ENCODE peak calls at places on chromosomes 16 and 17, in eight cellular contexts. S is tibial nerve; Y is CD4-positive, CD25-positive, alpha-beta regulatory T cell; X is SJSA1; B is breast epithelium; W is CD8-positive, alpha-beta memory T cell; T is K562; Z is kidney. R is an unnamed sample.
A peak's percentile ranks its signal among the peaks of the same experiment; 100 is the strongest.

GRCh38 chr16:4315185-4316102 is at the start of gene GLIS2:
- DNase-seq in Z (peak; percentile 94), X (peak; percentile 72), T (peak; percentile 85), Y (peak; percentile 38), S (peak; percentile 66), B (no peak), W (no peak), R (peak; percentile 84)

GRCh38 chr17:17567631-17568030 is 23.9 kb downstream of the PEMT start:
- DNase-seq in B (peak; percentile 65), S (no peak), X (no peak), Y (no peak), W (no peak), Z (no peak), T (no peak), R (no peak)

GRCh38 chr16:29231231-29231630 is 175.3 kb downstream of the NPIPB11 start:
- DNase-seq in Y (no peak), B (peak; percentile 16), Z (no peak), W (no peak), S (no peak), X (no peak), T (no peak), R (peak; percentile 58)

GRCh38 chr16:66367968-66368891 is 1.7 kb downstream of the CDH5 start:
- DNase-seq in T (no peak), Z (no peak), S (no peak), B (no peak), X (no peak), W (no peak), Y (no peak), R (no peak)

GRCh38 chr16:31190818-31191444 is 11.0 kb downstream of the FUS start:
- DNase-seq in W (no peak), T (no peak), Z (no peak), B (no peak), S (no peak), Y (no peak), X (no peak), R (no peak)

GRCh38 chr17:40251576-40251975 is 32.5 kb downstream of the WIPF2 start:
- DNase-seq in T (peak; percentile 32), Z (no peak), S (no peak), X (no peak), Y (no peak), W (no peak), B (no peak), R (no peak)

GRCh38 chr16:60684002-60684401 is 1352.2 kb downstream of the CDH8 start:
- DNase-seq in T (no peak), B (no peak), Y (no peak), S (no peak), X (no peak), Z (no peak), W (no peak), R (no peak)

GRCh38 chr16:68227183-68227793 is 8.6 kb downstream of the ESRP2 start:
- DNase-seq in T (no peak), B (no peak), W (no peak), Z (no peak), Y (no peak), X (no peak), S (no peak), R (no peak)

GRCh38 chr17:34673516-34673915 is 94.1 kb downstream of the TMEM132E start:
- DNase-seq in S (no peak), B (no peak), Z (no peak), X (no peak), Y (no peak), W (no peak), T (no peak), R (no peak)

GRCh38 chr17:79617304-79617703 is 6.5 kb upstream of the RBFOX3 start:
- DNase-seq in B (no peak), W (peak; percentile 17), Y (no peak), Z (peak; percentile 15), S (no peak), X (no peak), T (no peak), R (no peak)

GRCh38 chr16:2969545-2970521 is 685 bp downstream of the PAQR4 start:
- DNase-seq in Y (peak; percentile 48), W (peak; percentile 71), B (peak; percentile 31), T (peak; percentile 75), X (peak; percentile 84), S (no peak), Z (peak; percentile 85), R (peak; percentile 75)

GRCh38 chr16:66927012-66927436 is 1.7 kb upstream of the RRAD start:
- DNase-seq in B (no peak), W (no peak), Y (no peak), T (no peak), S (no peak), X (peak; percentile 54), Z (peak; percentile 81), R (peak; percentile 75)

GRCh38 chr16:17362946-17363345 is 107.8 kb downstream of the XYLT1 start:
- DNase-seq in B (no peak), T (no peak), X (no peak), Y (no peak), W (no peak), Z (no peak), S (no peak), R (no peak)

GRCh38 chr17:36496018-36496789 is 9.7 kb downstream of the ZNHIT3 start:
- DNase-seq in Y (no peak), B (no peak), Z (peak; percentile 27), X (no peak), W (no peak), T (peak; percentile 9), S (no peak), R (no peak)

GRCh38 chr16:5770118-5770517 is 672.5 kb upstream of the EEF2KMT start:
- DNase-seq in W (no peak), T (no peak), B (no peak), Z (no peak), S (no peak), Y (no peak), X (no peak), R (no peak)

GRCh38 chr17:74547736-74548135 is 1.8 kb upstream of the CD300C start:
- DNase-seq in Y (no peak), B (no peak), X (no peak), W (no peak), Z (peak; percentile 8), T (no peak), S (no peak), R (no peak)

GRCh38 chr17:73359255-73359816 is 47.5 kb upstream of the CDC42EP4 start:
- DNase-seq in S (no peak), W (no peak), T (no peak), Y (no peak), B (no peak), Z (no peak), X (no peak), R (no peak)

GRCh38 chr16:55184052-55184451 is 140.0 kb upstream of the IRX6 start:
- DNase-seq in Z (no peak), S (no peak), X (no peak), Y (no peak), B (no peak), W (no peak), T (no peak), R (no peak)

GRCh38 chr16:83137326-83137770 is 510.6 kb downstream of the CDH13 start:
- DNase-seq in S (no peak), W (no peak), Z (no peak), T (no peak), Y (no peak), B (no peak), X (peak; percentile 92), R (no peak)

GRCh38 chr16:67959520-67959919 is 8.9 kb downstream of the SLC12A4 start:
- DNase-seq in B (no peak), T (peak; percentile 49), S (peak; percentile 49), Y (no peak), Z (peak; percentile 92), W (no peak), X (peak; percentile 91), R (peak; percentile 77)

GRCh38 chr17:3893720-3894116 is 865 bp upstream of the CAMKK1 start:
- DNase-seq in W (no peak), X (no peak), Z (no peak), B (no peak), T (no peak), Y (no peak), S (no peak), R (no peak)
- H3K27ac ChIP-seq in W (no peak overlapping the region), X (no peak overlapping the region), Z (peak overlapping the region; percentile 27), B (peak overlapping the region; percentile 83), T (peak overlapping the region; percentile 78), Y (peak overlapping the region; percentile 70), S (peak overlapping the region; percentile 79), R (peak overlapping the region; percentile 73)

DNA sequence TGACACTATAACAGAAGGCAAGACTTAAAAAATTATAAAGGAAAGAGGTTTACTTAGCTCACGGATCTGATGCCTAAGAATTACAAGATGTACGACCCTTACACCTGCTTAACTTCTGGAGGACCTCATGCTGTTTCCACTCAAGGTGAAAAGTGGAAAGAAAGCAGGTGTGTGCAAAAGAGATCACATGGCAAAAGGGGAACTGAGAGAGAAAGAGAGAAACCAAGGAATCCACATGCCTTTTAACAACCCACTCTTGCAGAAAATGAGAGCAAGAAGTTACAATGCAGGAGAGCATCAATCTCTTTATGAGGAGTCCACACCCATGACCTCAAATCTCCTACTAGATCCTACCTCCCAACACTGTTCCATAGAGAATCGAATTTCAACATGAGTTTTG is 2382.2 kb downstream of the TP53TG3F start:
- DNase-seq in X (no peak), W (no peak), S (no peak), T (no peak), Y (no peak), Z (no peak), B (no peak), R (no peak)
- H3K9me3 ChIP-seq in X (no peaks in the 10 kb centered on the region), W (peaks cover 3% of the 10 kb centered on the region), S (no peaks in the 10 kb centered on the region), T (no peaks in the 10 kb centered on the region), Y (peaks cover 18% of the 10 kb centered on the region), Z (peaks cover 11% of the 10 kb centered on the region), B (no peaks in the 10 kb centered on the region), R (no peaks in the 10 kb centered on the region)

GRCh38 chr17:82356845-82357355 is 2.1 kb upstream of the TEX19 start:
- DNase-seq in Y (no peak), T (no peak), Z (no peak), S (no peak), W (no peak), X (no peak), B (no peak), R (no peak)
- H3K27ac ChIP-seq in Y (no peak overlapping the region), T (no peak overlapping the region), Z (no peak overlapping the region), S (no peak overlapping the region), W (no peak overlapping the region), X (no peak overlapping the region), B (peak overlapping the region; percentile 48), R (no peak overlapping the region)

DNA sequence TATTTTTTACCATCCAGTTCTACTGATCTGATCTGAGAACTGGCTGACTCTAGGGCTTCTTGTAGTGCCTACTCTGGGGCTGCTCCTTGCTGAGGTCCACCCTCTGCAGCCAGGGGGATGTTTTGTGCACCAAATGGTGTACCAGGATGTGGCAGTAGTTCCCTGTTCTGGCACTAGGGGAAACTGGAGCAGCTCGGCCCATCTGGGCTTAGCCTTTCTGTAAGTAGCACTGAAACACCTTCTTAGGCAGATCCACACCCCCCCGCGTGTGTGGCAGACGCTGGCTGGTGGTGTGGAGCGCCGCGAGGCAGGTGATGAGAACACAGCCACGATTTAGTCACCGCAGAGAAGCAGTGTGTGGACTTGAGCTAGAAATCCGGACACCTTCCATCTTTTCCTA is 17.0 kb downstream of the DUSP14 start:
- DNase-seq in Y (no peak), W (no peak), B (no peak), S (no peak), X (no peak), T (peak; percentile 61), Z (no peak), R (no peak)
- H3K9me3 ChIP-seq in Y (no peaks in the 10 kb centered on the region), W (no peaks in the 10 kb centered on the region), B (no peaks in the 10 kb centered on the region), S (no peaks in the 10 kb centered on the region), X (no peaks in the 10 kb centered on the region), T (no peaks in the 10 kb centered on the region), Z (no peaks in the 10 kb centered on the region), R (no peaks in the 10 kb centered on the region)

GRCh38 chr17:62008294-62008693 is 56.8 kb downstream of the MED13 start:
- DNase-seq in Y (no peak), Z (no peak), B (no peak), S (no peak), X (no peak), T (no peak), W (no peak), R (no peak)
- H3K27ac ChIP-seq in Y (no peak overlapping the region), Z (no peak overlapping the region), B (no peak overlapping the region), S (no peak overlapping the region), X (no peak overlapping the region), T (no peak overlapping the region), W (no peak overlapping the region), R (no peak overlapping the region)

R was measured in ascending aorta.